ENCODE peak calls at places on chromosomes 12 and 14, in six cellular contexts. One of them, this sample, is unnamed.

GRCh38 chr12:78403681-78404080 is 460.9 kb upstream of the SYT1 start:
- DNase-seq in uterus: no peak
- DNase-seq in tibial artery: no peak
- DNase-seq in right lobe of liver: no peak
- DNase-seq in BJ: no peak
- DNase-seq in GM23338: no peak
- DNase-seq in this sample: peak

GRCh38 chr12:89709994-89710872 is 1.6 kb upstream of the ATP2B1 start:
- DNase-seq in uterus: peak
- DNase-seq in tibial artery: peak
- DNase-seq in right lobe of liver: peak
- DNase-seq in BJ: no peak
- DNase-seq in GM23338: peak
- DNase-seq in this sample: no peak

GRCh38 chr12:103855036-103855712 is 14.1 kb upstream of the NT5DC3 start:
- DNase-seq in uterus: no peak
- DNase-seq in tibial artery: no peak
- DNase-seq in right lobe of liver: no peak
- DNase-seq in BJ: no peak
- DNase-seq in GM23338: no peak
- DNase-seq in this sample: peak

GRCh38 chr12:95169368-95169767 is 47.9 kb downstream of the FGD6 start:
- DNase-seq in uterus: no peak
- DNase-seq in tibial artery: no peak
- DNase-seq in right lobe of liver: no peak
- DNase-seq in BJ: peak
- DNase-seq in GM23338: no peak
- DNase-seq in this sample: peak

GRCh38 chr14:56659964-56660551 is 80.5 kb downstream of the TMEM260 start:
- DNase-seq in uterus: no peak
- DNase-seq in tibial artery: no peak
- DNase-seq in right lobe of liver: no peak
- DNase-seq in BJ: no peak
- DNase-seq in GM23338: peak
- DNase-seq in this sample: peak

GRCh38 chr12:2794736-2795289 is at the start of gene FKBP4:
- DNase-seq in uterus: peak
- DNase-seq in tibial artery: peak
- DNase-seq in right lobe of liver: peak
- DNase-seq in BJ: no peak
- DNase-seq in GM23338: peak
- DNase-seq in this sample: no peak

GRCh38 chr12:99131761-99132199 is 486.7 kb downstream of the APAF1 start:
- DNase-seq in uterus: no peak
- DNase-seq in tibial artery: no peak
- DNase-seq in right lobe of liver: peak
- DNase-seq in BJ: no peak
- DNase-seq in GM23338: peak
- DNase-seq in this sample: peak

GRCh38 chr14:75979071-75979571 is 2.7 kb downstream of the TGFB3 start:
- DNase-seq in uterus: peak
- DNase-seq in tibial artery: peak
- DNase-seq in right lobe of liver: no peak
- DNase-seq in BJ: no peak
- DNase-seq in GM23338: peak
- DNase-seq in this sample: no peak

GRCh38 chr12:30019386-30020140 is 235.8 kb upstream of the TMTC1 start:
- DNase-seq in uterus: no peak
- DNase-seq in tibial artery: no peak
- DNase-seq in right lobe of liver: no peak
- DNase-seq in BJ: no peak
- DNase-seq in GM23338: no peak
- DNase-seq in this sample: no peak

GRCh38 chr12:69540606-69541386 is 44.5 kb upstream of the CCT2 start:
- DNase-seq in uterus: no peak
- DNase-seq in tibial artery: no peak
- DNase-seq in right lobe of liver: no peak
- DNase-seq in BJ: peak
- DNase-seq in GM23338: no peak
- DNase-seq in this sample: no peak

GRCh38 chr12:51217968-51218606 is at the start of gene POU6F1:
- DNase-seq in uterus: peak
- DNase-seq in tibial artery: peak
- DNase-seq in right lobe of liver: peak
- DNase-seq in BJ: no peak
- DNase-seq in GM23338: peak
- DNase-seq in this sample: peak

GRCh38 chr12:57983150-57983857 is 41.9 kb downstream of the ATP23 start:
- DNase-seq in uterus: no peak
- DNase-seq in tibial artery: no peak
- DNase-seq in right lobe of liver: no peak
- DNase-seq in BJ: peak
- DNase-seq in GM23338: peak
- DNase-seq in this sample: peak

GRCh38 chr14:76953196-76953945 is 75.1 kb downstream of the IRF2BPL start:
- DNase-seq in uterus: peak
- DNase-seq in tibial artery: peak
- DNase-seq in right lobe of liver: peak
- DNase-seq in BJ: peak
- DNase-seq in GM23338: peak
- DNase-seq in this sample: peak

GRCh38 chr12:83161451-83161850 is 474.7 kb downstream of the TMTC2 start:
- DNase-seq in uterus: no peak
- DNase-seq in tibial artery: no peak
- DNase-seq in right lobe of liver: no peak
- DNase-seq in BJ: peak
- DNase-seq in GM23338: no peak
- DNase-seq in this sample: peak

GRCh38 chr12:96196781-96197180 is 2.6 kb downstream of the ELK3 start:
- DNase-seq in uterus: peak
- DNase-seq in tibial artery: no peak
- DNase-seq in right lobe of liver: no peak
- DNase-seq in BJ: no peak
- DNase-seq in GM23338: no peak
- DNase-seq in this sample: no peak

GRCh38 chr12:5840900-5841299 is 104.2 kb downstream of the ANO2 start:
- DNase-seq in uterus: no peak
- DNase-seq in tibial artery: no peak
- DNase-seq in right lobe of liver: no peak
- DNase-seq in BJ: no peak
- DNase-seq in GM23338: peak
- DNase-seq in this sample: no peak

GRCh38 chr12:50017047-50017446 is 8.2 kb downstream of the RACGAP1 start:
- DNase-seq in uterus: peak
- DNase-seq in tibial artery: peak
- DNase-seq in right lobe of liver: no peak
- DNase-seq in BJ: peak
- DNase-seq in GM23338: no peak
- DNase-seq in this sample: peak

GRCh38 chr14:75519826-75520692 is 2.2 kb upstream of the BATF start:
- DNase-seq in uterus: no peak
- DNase-seq in tibial artery: no peak
- DNase-seq in right lobe of liver: no peak
- DNase-seq in BJ: peak
- DNase-seq in GM23338: no peak
- DNase-seq in this sample: no peak

GRCh38 chr12:130154276-130154675 is 8.0 kb upstream of the FZD10 start:
- DNase-seq in uterus: no peak
- DNase-seq in tibial artery: no peak
- DNase-seq in right lobe of liver: no peak
- DNase-seq in BJ: no peak
- DNase-seq in GM23338: no peak
- DNase-seq in this sample: no peak

GRCh38 chr12:83128529-83128928 is 441.8 kb downstream of the TMTC2 start:
- DNase-seq in uterus: no peak
- DNase-seq in tibial artery: no peak
- DNase-seq in right lobe of liver: no peak
- DNase-seq in BJ: no peak
- DNase-seq in GM23338: no peak
- DNase-seq in this sample: no peak

GRCh38 chr12:55724226-55724939 is 4.2 kb downstream of the RDH5 start:
- DNase-seq in uterus: no peak
- DNase-seq in tibial artery: peak
- DNase-seq in right lobe of liver: peak
- DNase-seq in BJ: no peak
- DNase-seq in GM23338: peak
- DNase-seq in this sample: no peak

DNA sequence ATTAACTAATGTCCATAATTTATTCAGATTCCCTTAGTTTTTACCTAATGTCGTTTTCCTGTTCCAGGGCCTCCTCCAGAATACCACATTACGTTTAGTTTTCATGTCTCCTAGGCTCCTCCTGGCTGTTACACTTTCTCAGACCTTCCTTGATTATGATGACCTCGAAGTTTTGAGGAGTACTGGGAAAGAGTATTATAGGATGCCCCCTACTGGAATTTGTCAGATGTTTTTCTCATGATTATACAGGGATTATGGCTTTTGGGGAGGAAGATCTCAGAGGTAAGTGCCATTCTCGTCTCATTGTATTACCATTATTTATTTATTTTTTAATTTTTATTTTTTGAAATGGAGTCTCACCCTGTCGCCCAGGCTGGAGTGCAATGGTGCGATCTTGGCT is 17.7 kb upstream of the C1S start:
- DNase-seq in uterus: no peak
- DNase-seq in tibial artery: no peak
- DNase-seq in right lobe of liver: no peak
- DNase-seq in BJ: no peak
- DNase-seq in GM23338: peak
- DNase-seq in this sample: no peak
- TF ChIP-seq CTCF in uterus: peak
- TF ChIP-seq CTCF in tibial artery: peak
- TF ChIP-seq CTCF in right lobe of liver: peak
- TF ChIP-seq CTCF in BJ: peak
- TF ChIP-seq CTCF in GM23338: peak
- TF ChIP-seq CTCF in this sample: peak

GRCh38 chr12:120972870-120973543 is 5.3 kb upstream of the HNF1A start:
- DNase-seq in uterus: no peak
- DNase-seq in tibial artery: no peak
- DNase-seq in right lobe of liver: no peak
- DNase-seq in BJ: no peak
- DNase-seq in GM23338: peak
- DNase-seq in this sample: no peak
- H3K4me3 ChIP-seq in uterus: no peak
- H3K4me3 ChIP-seq in tibial artery: no peak
- H3K4me3 ChIP-seq in right lobe of liver: no peak
- H3K4me3 ChIP-seq in BJ: no peak
- H3K4me3 ChIP-seq in GM23338: no peak
- H3K4me3 ChIP-seq in this sample: no peak

GRCh38 chr12:62600038-62600437 is 133.4 kb downstream of the MON2 start:
- DNase-seq in uterus: no peak
- DNase-seq in tibial artery: no peak
- DNase-seq in right lobe of liver: no peak
- DNase-seq in BJ: no peak
- DNase-seq in GM23338: peak
- DNase-seq in this sample: no peak
- TF ChIP-seq CTCF in uterus: no peak
- TF ChIP-seq CTCF in tibial artery: no peak
- TF ChIP-seq CTCF in right lobe of liver: no peak
- TF ChIP-seq CTCF in BJ: peak
- TF ChIP-seq CTCF in GM23338: peak
- TF ChIP-seq CTCF in this sample: peak

GRCh38 chr12:52617403-52617785 is 965 bp downstream of the KRT73 start:
- DNase-seq in uterus: no peak
- DNase-seq in tibial artery: no peak
- DNase-seq in right lobe of liver: no peak
- DNase-seq in BJ: no peak
- DNase-seq in GM23338: no peak
- DNase-seq in this sample: no peak

GRCh38 chr12:52618216-52618615 is at the start of gene KRT73:
- DNase-seq in uterus: no peak
- DNase-seq in tibial artery: no peak
- DNase-seq in right lobe of liver: no peak
- DNase-seq in BJ: no peak
- DNase-seq in GM23338: no peak
- DNase-seq in this sample: no peak

GRCh38 chr12:52615912-52616311 is 2.4 kb downstream of the KRT73 start:
- DNase-seq in uterus: no peak
- DNase-seq in tibial artery: no peak
- DNase-seq in right lobe of liver: no peak
- DNase-seq in BJ: no peak
- DNase-seq in GM23338: no peak
- DNase-seq in this sample: no peak

GRCh38 chr12:52615208-52615868 is 3.0 kb downstream of the KRT73 start:
- DNase-seq in uterus: no peak
- DNase-seq in tibial artery: no peak
- DNase-seq in right lobe of liver: no peak
- DNase-seq in BJ: no peak
- DNase-seq in GM23338: no peak
- DNase-seq in this sample: no peak

GRCh38 chr12:52616680-52617402 is 1.5 kb downstream of the KRT73 start:
- DNase-seq in uterus: no peak
- DNase-seq in tibial artery: no peak
- DNase-seq in right lobe of liver: no peak
- DNase-seq in BJ: no peak
- DNase-seq in GM23338: no peak
- DNase-seq in this sample: no peak
- H3K4me3 ChIP-seq in uterus: no peak
- H3K4me3 ChIP-seq in tibial artery: no peak
- H3K4me3 ChIP-seq in right lobe of liver: no peak
- H3K4me3 ChIP-seq in BJ: no peak
- H3K4me3 ChIP-seq in GM23338: no peak
- H3K4me3 ChIP-seq in this sample: no peak

GRCh38 chr12:40583743-40584142 is 108.5 kb upstream of the CNTN1 start:
- DNase-seq in uterus: no peak
- DNase-seq in tibial artery: no peak
- DNase-seq in right lobe of liver: no peak
- DNase-seq in BJ: no peak
- DNase-seq in GM23338: no peak
- DNase-seq in this sample: no peak
- TF ChIP-seq CTCF in uterus: no peak
- TF ChIP-seq CTCF in tibial artery: no peak
- TF ChIP-seq CTCF in right lobe of liver: no peak
- TF ChIP-seq CTCF in BJ: no peak
- TF ChIP-seq CTCF in GM23338: no peak
- TF ChIP-seq CTCF in this sample: no peak

GRCh38 chr12:62131153-62131552 is 129.1 kb upstream of the USP15 start:
- DNase-seq in uterus: no peak
- DNase-seq in tibial artery: no peak
- DNase-seq in right lobe of liver: no peak
- DNase-seq in BJ: no peak
- DNase-seq in GM23338: peak
- DNase-seq in this sample: no peak
- H3K4me3 ChIP-seq in uterus: no peak
- H3K4me3 ChIP-seq in tibial artery: no peak
- H3K4me3 ChIP-seq in right lobe of liver: no peak
- H3K4me3 ChIP-seq in BJ: no peak
- H3K4me3 ChIP-seq in GM23338: no peak
- H3K4me3 ChIP-seq in this sample: no peak

This sample was measured in astrocyte of the cerebellum.